ENCODE peak calls at places on chromosome 12, in ten cellular contexts. E is GM04504; H is stromal cell of bone marrow; R is CD4-positive, alpha-beta memory T cell; L is D341Med; U is C1 segment of cervical spinal cord; N is activated T-cell treated with anti-CD3 and anti-CD28 coated beads for 1 hour; Z is substantia nigra; S is NCI-H774; G is NT2/D1. Q is an unnamed sample.

GRCh38 chr12:123078114-123078465 is 72.8 kb downstream of the PITPNM2 start:
- DNase-seq in E (no peak), H (no peak), R (no peak), L (peak), U (no peak), N (no peak), Z (peak), S (no peak), G (no peak), Q (no peak)

GRCh38 chr12:60689137-60689536 is 1093.3 kb downstream of the SLC16A7 start:
- DNase-seq in E (no peak), H (no peak), R (no peak), L (no peak), U (no peak), N (no peak), Z (no peak), S (no peak), G (peak), Q (peak)

GRCh38 chr12:11856971-11857370 is 207.5 kb downstream of the ETV6 start:
- DNase-seq in E (no peak), H (no peak), R (no peak), L (no peak), U (no peak), N (no peak), Z (no peak), S (no peak), G (no peak), Q (no peak)

GRCh38 chr12:120650249-120650690 is 9.8 kb downstream of the CABP1 start:
- DNase-seq in E (no peak), H (no peak), R (no peak), L (no peak), U (no peak), N (no peak), Z (no peak), S (no peak), G (no peak), Q (no peak)

GRCh38 chr12:47021298-47021697 is 58.1 kb upstream of the PCED1B start:
- DNase-seq in E (peak), H (peak), R (peak), L (peak), U (no peak), N (no peak), Z (no peak), S (peak), G (peak), Q (peak)

GRCh38 chr12:94198872-94199271 is 50.5 kb downstream of the PLXNC1 start:
- DNase-seq in E (no peak), H (no peak), R (no peak), L (no peak), U (no peak), N (no peak), Z (no peak), S (no peak), G (no peak), Q (no peak)

GRCh38 chr12:113022563-113023297 is 33.8 kb upstream of the DTX1 start:
- DNase-seq in E (no peak), H (no peak), R (no peak), L (no peak), U (no peak), N (no peak), Z (no peak), S (no peak), G (no peak), Q (no peak)

GRCh38 chr12:110107369-110108281 is 16.5 kb upstream of the IFT81 start:
- DNase-seq in E (peak), H (peak), R (no peak), L (no peak), U (no peak), N (no peak), Z (no peak), S (no peak), G (no peak), Q (no peak)

GRCh38 chr12:108685469-108686247 is 45.7 kb downstream of the CORO1C start:
- DNase-seq in E (no peak), H (no peak), R (no peak), L (no peak), U (no peak), N (no peak), Z (no peak), S (no peak), G (no peak), Q (no peak)

GRCh38 chr12:121958521-121959240 is 40.3 kb downstream of the CFAP251 start:
- DNase-seq in E (no peak), H (no peak), R (no peak), L (no peak), U (no peak), N (no peak), Z (no peak), S (no peak), G (no peak), Q (no peak)

GRCh38 chr12:29750131-29750927 is 33.4 kb downstream of the TMTC1 start:
- DNase-seq in E (no peak), H (no peak), R (no peak), L (no peak), U (no peak), N (no peak), Z (no peak), S (no peak), G (no peak), Q (no peak)

GRCh38 chr12:65319680-65320193 is 41.3 kb downstream of the MSRB3 start:
- DNase-seq in E (no peak), H (no peak), R (no peak), L (no peak), U (no peak), N (no peak), Z (no peak), S (no peak), G (no peak), Q (no peak)

GRCh38 chr12:112001555-112001954 is 11.4 kb downstream of the TMEM116 start:
- DNase-seq in E (no peak), H (peak), R (no peak), L (no peak), U (no peak), N (no peak), Z (no peak), S (no peak), G (no peak), Q (no peak)

GRCh38 chr12:21697829-21698630 is 40.4 kb upstream of the LDHB start:
- DNase-seq in E (peak), H (peak), R (peak), L (no peak), U (no peak), N (no peak), Z (no peak), S (peak), G (peak), Q (no peak)

GRCh38 chr12:81758421-81759214 is 532 bp downstream of the PPFIA2 start:
- DNase-seq in E (no peak), H (peak), R (no peak), L (peak), U (no peak), N (no peak), Z (peak), S (peak), G (peak), Q (no peak)

GRCh38 chr12:45336331-45336730 is 120.4 kb downstream of the ANO6 start:
- DNase-seq in E (peak), H (peak), R (no peak), L (no peak), U (no peak), N (no peak), Z (no peak), S (no peak), G (no peak), Q (no peak)

GRCh38 chr12:24760606-24761378 is 188.1 kb downstream of the BCAT1 start:
- DNase-seq in E (no peak), H (no peak), R (no peak), L (no peak), U (no peak), N (no peak), Z (no peak), S (no peak), G (no peak), Q (no peak)

GRCh38 chr12:126509587-126509986 is 1444.4 kb downstream of the AACS start:
- DNase-seq in E (no peak), H (no peak), R (no peak), L (no peak), U (no peak), N (no peak), Z (no peak), S (no peak), G (no peak), Q (no peak)

GRCh38 chr12:18352312-18352711 is 91.0 kb downstream of the PIK3C2G start:
- DNase-seq in E (no peak), H (no peak), R (no peak), L (no peak), U (no peak), N (no peak), Z (no peak), S (no peak), G (no peak), Q (no peak)

GRCh38 chr12:100020370-100020769 is 35.6 kb upstream of the ANKS1B start:
- DNase-seq in E (no peak), H (no peak), R (no peak), L (peak), U (no peak), N (no peak), Z (no peak), S (no peak), G (no peak), Q (no peak)

GRCh38 chr12:66965613-66966012 is 286.7 kb upstream of the GRIP1 start:
- DNase-seq in E (no peak), H (no peak), R (no peak), L (no peak), U (no peak), N (no peak), Z (no peak), S (no peak), G (no peak), Q (no peak)

GRCh38 chr12:120783197-120783596 is 57.6 kb downstream of the ACADS start:
- DNase-seq in E (peak), H (no peak), R (no peak), L (no peak), U (no peak), N (no peak), Z (no peak), S (no peak), G (no peak), Q (no peak)

GRCh38 chr12:127178463-127178862 is 1088.5 kb upstream of the TMEM132C start:
- DNase-seq in E (no peak), H (no peak), R (no peak), L (no peak), U (no peak), N (no peak), Z (no peak), S (no peak), G (no peak), Q (no peak)

GRCh38 chr12:132924356-132924755 is 31.8 kb downstream of the ZNF605 start:
- DNase-seq in E (no peak), H (no peak), R (no peak), L (no peak), U (no peak), N (no peak), Z (no peak), S (no peak), G (no peak), Q (no peak)

GRCh38 chr12:112705037-112705632 is 86.4 kb upstream of the RPH3A start:
- DNase-seq in E (no peak), H (no peak), R (no peak), L (no peak), U (no peak), N (no peak), Z (no peak), S (no peak), G (peak), Q (no peak)

GRCh38 chr12:95820096-95820703 is 29.6 kb upstream of the NTN4 start:
- DNase-seq in E (no peak), H (no peak), R (no peak), L (peak), U (no peak), N (no peak), Z (peak), S (peak), G (no peak), Q (no peak)

GRCh38 chr12:24839268-24839791 is 109.6 kb downstream of the BCAT1 start:
- DNase-seq in E (no peak), H (peak), R (no peak), L (no peak), U (no peak), N (no peak), Z (no peak), S (no peak), G (no peak), Q (no peak)

GRCh38 chr12:106840217-106840616 is 65.7 kb downstream of the RIC8B start:
- DNase-seq in E (peak), H (no peak), R (no peak), L (no peak), U (no peak), N (no peak), Z (no peak), S (peak), G (no peak), Q (no peak)

GRCh38 chr12:26156996-26157395 is 32.2 kb upstream of the BHLHE41 start:
- DNase-seq in E (no peak), H (no peak), R (no peak), L (no peak), U (no peak), N (no peak), Z (no peak), S (peak), G (no peak), Q (no peak)

GRCh38 chr12:132454154-132454948 is 35.6 kb upstream of the FBRSL1 start:
- DNase-seq in E (no peak), H (no peak), R (no peak), L (no peak), U (no peak), N (no peak), Z (no peak), S (no peak), G (no peak), Q (no peak)

GRCh38 chr12:25438638-25439037 is 114.4 kb downstream of the LMNTD1 start:
- DNase-seq in E (no peak), H (peak), R (no peak), L (no peak), U (no peak), N (no peak), Z (no peak), S (no peak), G (no peak), Q (no peak)

GRCh38 chr12:45421736-45422135 is 205.8 kb downstream of the ANO6 start:
- DNase-seq in E (no peak), H (no peak), R (no peak), L (no peak), U (no peak), N (no peak), Z (no peak), S (no peak), G (no peak), Q (no peak)

GRCh38 chr12:56518570-56518969 is 3.0 kb upstream of the RBMS2 start:
- DNase-seq in E (no peak), H (no peak), R (no peak), L (no peak), U (no peak), N (no peak), Z (no peak), S (no peak), G (no peak), Q (no peak)

GRCh38 chr12:6336079-6336858 is 5.6 kb downstream of the TNFRSF1A start:
- DNase-seq in E (peak), H (peak), R (peak), L (no peak), U (no peak), N (no peak), Z (peak), S (no peak), G (peak), Q (peak)

GRCh38 chr12:6367065-6367968 is 8.0 kb downstream of the SCNN1A start:
- DNase-seq in E (no peak), H (no peak), R (peak), L (no peak), U (no peak), N (peak), Z (no peak), S (no peak), G (no peak), Q (no peak)

Q was measured in iPS DF 6.9.